ENCODE peak calls at places on chromosome 21, in five cellular contexts. M, E, X, J and P are unnamed samples.

GRCh38 chr21:19049567-19049966 is 646.0 kb upstream of the TMPRSS15 start:
- DNase-seq in M (no peak), E (no peak), X (no peak), J (no peak), P (no peak)

GRCh38 chr21:32908529-32908928 is 117.2 kb upstream of the OLIG2 start:
- DNase-seq in M (no peak), E (no peak), X (no peak), J (no peak), P (no peak)

GRCh38 chr21:45637883-45638282 is 5.6 kb upstream of the PCBP3 start:
- DNase-seq in M (no peak), E (no peak), X (no peak), J (no peak), P (no peak)

GRCh38 chr21:45167796-45168222 is 93.4 kb downstream of the ADARB1 start:
- DNase-seq in M (no peak), E (no peak), X (no peak), J (no peak), P (no peak)

GRCh38 chr21:44539991-44540666 is at the start of gene KRTAP10-1:
- DNase-seq in M (no peak), E (no peak), X (no peak), J (peak), P (no peak)

GRCh38 chr21:29947119-29947518 is 7.3 kb upstream of the GRIK1 start:
- DNase-seq in M (no peak), E (no peak), X (no peak), J (no peak), P (no peak)

GRCh38 chr21:44711327-44712202 is at the start of gene TSPEAR:
- DNase-seq in M (no peak), E (no peak), X (no peak), J (no peak), P (peak)

GRCh38 chr21:41054206-41054605 is 113.8 kb upstream of the BACE2 start:
- DNase-seq in M (no peak), E (no peak), X (no peak), J (no peak), P (no peak)

GRCh38 chr21:9737871-9738520 is 783.4 kb upstream of the TPTE start:
- DNase-seq in M (no peak), E (no peak), X (no peak), J (peak), P (no peak)

GRCh38 chr21:42367379-42368165 is 1.2 kb upstream of the TFF1 start:
- DNase-seq in M (no peak), E (no peak), X (no peak), J (no peak), P (peak)

GRCh38 chr21:28959367-28960099 is 33.1 kb downstream of the LTN1 start:
- DNase-seq in M (no peak), E (no peak), X (no peak), J (no peak), P (no peak)

GRCh38 chr21:16192900-16193299 is 463.1 kb downstream of the USP25 start:
- DNase-seq in M (no peak), E (peak), X (no peak), J (no peak), P (no peak)

GRCh38 chr21:42219606-42220137 is 732 bp downstream of the ABCG1 start:
- DNase-seq in M (no peak), E (no peak), X (no peak), J (no peak), P (no peak)

GRCh38 chr21:28771790-28772501 is 220.7 kb downstream of the LTN1 start:
- DNase-seq in M (no peak), E (no peak), X (no peak), J (no peak), P (no peak)

GRCh38 chr21:39315603-39316002 is 2.2 kb upstream of the BRWD1 start:
- DNase-seq in M (no peak), E (no peak), X (no peak), J (no peak), P (no peak)

GRCh38 chr21:27555996-27556395 is 589.1 kb upstream of the ADAMTS5 start:
- DNase-seq in M (no peak), E (no peak), X (no peak), J (no peak), P (no peak)

GRCh38 chr21:32921632-32922230 is 104.0 kb upstream of the OLIG2 start:
- DNase-seq in M (peak), E (peak), X (no peak), J (no peak), P (no peak)

GRCh38 chr21:28763809-28764418 is 228.8 kb downstream of the LTN1 start:
- DNase-seq in M (no peak), E (no peak), X (no peak), J (no peak), P (no peak)

GRCh38 chr21:44764319-44765230 is 37.0 kb downstream of the UBE2G2 start:
- DNase-seq in M (no peak), E (no peak), X (peak), J (no peak), P (peak)

GRCh38 chr21:46627726-46628125 is 7.7 kb upstream of the PRMT2 start:
- DNase-seq in M (no peak), E (no peak), X (no peak), J (no peak), P (no peak)

GRCh38 chr21:29501451-29501850 is 202.7 kb downstream of the BACH1 start:
- DNase-seq in M (no peak), E (no peak), X (no peak), J (no peak), P (no peak)

GRCh38 chr21:46635324-46636180 is at the start of gene PRMT2:
- DNase-seq in M (peak), E (peak), X (peak), J (peak), P (peak)

GRCh38 chr21:42043961-42044360 is 27.2 kb upstream of the UMODL1 start:
- DNase-seq in M (no peak), E (no peak), X (no peak), J (no peak), P (no peak)

GRCh38 chr21:32334980-32335471 is 36.4 kb downstream of the MRAP start:
- DNase-seq in M (no peak), E (no peak), X (no peak), J (no peak), P (no peak)

GRCh38 chr21:45317401-45318145 is 29.9 kb upstream of the POFUT2 start:
- DNase-seq in M (no peak), E (no peak), X (peak), J (no peak), P (no peak)

GRCh38 chr21:33067045-33067444 is 2.9 kb upstream of the OLIG1 start:
- DNase-seq in M (no peak), E (no peak), X (no peak), J (no peak), P (no peak)

GRCh38 chr21:37866027-37866426 is 50.2 kb downstream of the KCNJ6 start:
- DNase-seq in M (no peak), E (no peak), X (no peak), J (no peak), P (no peak)

GRCh38 chr21:14585122-14585521 is 39.0 kb upstream of the SAMSN1 start:
- DNase-seq in M (no peak), E (no peak), X (no peak), J (no peak), P (no peak)

GRCh38 chr21:15667824-15668223 is 62.0 kb upstream of the USP25 start:
- DNase-seq in M (no peak), E (no peak), X (no peak), J (no peak), P (no peak)

GRCh38 chr21:37917612-37918011 is 1.4 kb upstream of the KCNJ6 start:
- DNase-seq in M (no peak), E (no peak), X (no peak), J (no peak), P (no peak)

GRCh38 chr21:15096146-15096545 is 31.3 kb upstream of the NRIP1 start:
- DNase-seq in M (no peak), E (no peak), X (no peak), J (no peak), P (no peak)

GRCh38 chr21:37878946-37879660 is 37.2 kb downstream of the KCNJ6 start:
- DNase-seq in M (no peak), E (peak), X (peak), J (no peak), P (no peak)

GRCh38 chr21:46661211-46661625 is 25.7 kb downstream of the PRMT2 start:
- DNase-seq in M (no peak), E (no peak), X (no peak), J (peak), P (no peak)

GRCh38 chr21:46020581-46020980 is 39.0 kb downstream of the COL6A1 start:
- DNase-seq in M (no peak), E (no peak), X (no peak), J (no peak), P (no peak)

GRCh38 chr21:28150778-28151177 is 841.9 kb downstream of the LTN1 start:
- DNase-seq in M (no peak), E (no peak), X (no peak), J (no peak), P (no peak)

GRCh38 chr21:44365251-44365966 is 12.0 kb downstream of the TRPM2 start:
- DNase-seq in M (no peak), E (no peak), X (peak), J (no peak), P (peak)

GRCh38 chr21:44677881-44678280 is 4.1 kb downstream of the KRTAP12-1 start:
- DNase-seq in M (no peak), E (no peak), X (no peak), J (peak), P (no peak)

GRCh38 chr21:32653326-32653901 is 41.2 kb upstream of the CFAP298 start:
- DNase-seq in M (no peak), E (peak), X (no peak), J (no peak), P (no peak)

DNA sequence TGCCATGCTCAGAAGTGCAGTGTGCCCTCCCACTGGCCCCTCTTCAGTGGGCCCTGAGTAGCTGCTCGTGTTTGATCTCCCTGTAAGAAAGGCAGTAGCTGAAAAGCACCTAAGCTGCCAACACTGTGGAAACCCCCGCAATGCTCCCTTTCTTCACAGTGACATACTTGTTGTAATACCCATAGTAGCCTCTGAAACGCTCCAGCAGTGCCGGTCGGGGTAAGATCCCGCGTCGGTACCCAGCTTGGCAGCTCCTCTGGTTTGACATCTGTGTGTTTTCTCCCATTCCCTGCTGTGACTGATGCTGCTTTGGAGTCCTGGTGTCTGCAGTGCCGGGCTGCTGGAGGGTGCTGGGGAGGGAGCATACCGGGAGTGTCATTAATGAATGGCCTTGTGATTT is 3.6 kb downstream of the CHAF1B start:
- DNase-seq in M (no peak), E (no peak), X (no peak), J (peak), P (no peak)
- TF ChIP-seq CTCF in M (no peak), E (no peak), X (no peak), J (no peak), P (peak)

GRCh38 chr21:34354836-34355235 is 9.0 kb upstream of the KCNE2 start:
- DNase-seq in M (no peak), E (no peak), X (no peak), J (no peak), P (no peak)

GRCh38 chr21:34352556-34352955 is 11.2 kb upstream of the KCNE2 start:
- DNase-seq in M (no peak), E (no peak), X (no peak), J (no peak), P (no peak)

GRCh38 chr21:34355570-34355969 is 8.2 kb upstream of the KCNE2 start:
- DNase-seq in M (no peak), E (no peak), X (no peak), J (no peak), P (no peak)

GRCh38 chr21:34348890-34349519 is 14.8 kb upstream of the KCNE2 start:
- DNase-seq in M (no peak), E (no peak), X (no peak), J (no peak), P (no peak)

DNA sequence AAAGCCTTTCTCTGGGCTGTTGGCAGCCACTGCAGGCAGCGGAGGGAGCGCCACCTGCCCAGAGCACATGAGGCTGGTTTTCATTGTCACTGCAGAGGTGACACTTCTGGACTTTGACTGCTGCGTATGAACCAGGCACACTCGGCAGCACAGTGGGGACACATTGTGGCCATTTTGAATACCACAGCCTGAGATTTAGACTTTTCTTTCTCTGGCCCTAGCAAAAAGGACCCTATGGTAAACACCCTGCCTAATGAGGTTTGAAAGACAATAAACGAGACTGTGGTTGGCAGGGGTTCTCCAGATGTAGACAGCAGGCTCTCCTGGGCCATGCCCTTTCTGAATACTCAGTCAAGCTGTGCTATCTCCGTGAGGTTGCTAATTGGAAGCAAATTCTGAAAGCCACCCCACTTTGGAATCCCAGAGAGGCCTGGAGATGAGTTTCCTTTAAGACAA is 12.0 kb upstream of the KCNE2 start:
- DNase-seq in M (no peak), E (peak), X (no peak), J (no peak), P (no peak)
- TF ChIP-seq CTCF in M (no peak), E (peak), X (peak), J (peak), P (peak)

GRCh38 chr21:34544032-34544496 is 32.1 kb upstream of the KCNE1 start:
- DNase-seq in M (no peak), E (peak), X (peak), J (peak), P (no peak)
- TF ChIP-seq CTCF in M (peak), E (peak), X (peak), J (peak), P (peak)

GRCh38 chr21:26070822-26071425 is 99.6 kb downstream of the APP start:
- DNase-seq in M (peak), E (no peak), X (no peak), J (peak), P (no peak)

GRCh38 chr21:26077523-26077922 is 93.0 kb downstream of the APP start:
- DNase-seq in M (no peak), E (no peak), X (no peak), J (no peak), P (no peak)

GRCh38 chr21:26068776-26069175 is 101.8 kb downstream of the APP start:
- DNase-seq in M (no peak), E (no peak), X (no peak), J (no peak), P (no peak)

GRCh38 chr21:26070121-26070520 is 100.4 kb downstream of the APP start:
- DNase-seq in M (no peak), E (no peak), X (no peak), J (no peak), P (no peak)

DNA sequence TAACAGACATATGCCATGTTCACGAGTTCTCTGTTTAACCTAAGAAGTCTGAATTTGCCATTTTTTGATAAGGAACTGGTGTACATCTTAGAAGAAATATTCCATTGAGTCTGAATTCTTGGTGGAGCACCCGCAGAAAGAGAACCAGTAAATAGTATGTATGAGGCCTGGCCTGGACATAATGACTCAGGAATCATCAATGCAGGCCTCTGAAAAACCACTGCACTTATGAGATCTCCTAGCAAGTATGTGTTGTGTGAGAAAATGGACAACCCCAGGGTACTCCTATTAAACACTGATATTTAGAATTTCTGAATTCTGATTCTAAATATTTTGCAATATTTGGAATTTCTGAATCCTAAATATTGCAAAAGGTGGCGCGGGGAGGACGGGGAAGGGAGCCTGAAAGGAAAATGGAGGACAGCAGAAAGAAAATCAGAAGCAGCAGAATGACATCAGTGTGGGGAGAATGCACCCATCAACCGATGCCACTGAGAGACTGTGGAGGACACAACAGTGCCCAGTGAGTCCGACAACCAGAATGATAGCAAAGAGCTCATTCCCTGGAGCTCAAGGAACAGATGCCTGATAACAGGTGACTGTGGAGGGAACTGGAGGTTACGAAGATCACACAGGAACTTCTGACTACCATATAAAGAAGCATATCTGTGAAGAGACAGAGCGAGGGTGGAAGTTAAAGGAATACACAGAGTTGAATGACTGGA is 97.5 kb downstream of the APP start:
- DNase-seq in M (no peak), E (no peak), X (no peak), J (no peak), P (no peak)
- TF ChIP-seq CTCF in M (no peak), E (no peak), X (no peak), J (no peak), P (no peak)

GRCh38 chr21:36070999-36071398 is 1.2 kb downstream of the CBR1 start:
- DNase-seq in M (no peak), E (no peak), X (no peak), J (no peak), P (no peak)

GRCh38 chr21:36068748-36069398 is 951 bp upstream of the CBR1 start:
- DNase-seq in M (no peak), E (no peak), X (no peak), J (no peak), P (no peak)

GRCh38 chr21:36073181-36073580 is 3.4 kb downstream of the CBR1 start:
- DNase-seq in M (no peak), E (no peak), X (no peak), J (no peak), P (no peak)

GRCh38 chr21:36072453-36073167 is 2.8 kb downstream of the CBR1 start:
- DNase-seq in M (no peak), E (no peak), X (no peak), J (no peak), P (no peak)

GRCh38 chr21:36069713-36070573 is at the start of gene CBR1:
- DNase-seq in M (peak), E (peak), X (peak), J (peak), P (peak)
- TF ChIP-seq CTCF in M (no peak), E (no peak), X (no peak), J (no peak), P (no peak)